ENCODE peak calls at places on chromosomes 2 and 18, in seven cellular contexts. N is kidney epithelial cell; G is activated T-helper 9 cell treated with anti-CD3 and anti-CD28 coated beads, Interleukin-2, amount 50 U/mL, for 16 hours; V is CMK; O is head of caudate nucleus; B is activated CD8-positive, alpha-beta memory T cell treated with anti-CD3 and anti-CD28 coated beads for 48 hours; H is SHP77. A is an unnamed sample.

GRCh38 chr2:75403991-75404428 is 156.7 kb downstream of the EVA1A start:
- DNase-seq in N (peak; percentile 7), G (no peak), V (no peak), O (no peak), B (no peak), H (peak; percentile 28), A (peak; percentile 64)

GRCh38 chr2:85561280-85562212 is at the start of gene GGCX:
- DNase-seq in N (peak; percentile 74), G (peak; percentile 92), V (peak; percentile 88), O (peak; percentile 96), B (peak; percentile 92), H (peak; percentile 97), A (peak; percentile 95)

GRCh38 chr18:13813271-13813849 is 10.6 kb upstream of the MC5R start:
- DNase-seq in N (no peak), G (peak; percentile 15), V (no peak), O (peak; percentile 80), B (no peak), H (peak; percentile 48), A (peak; percentile 59)

GRCh38 chr18:4455113-4455811 is at the start of gene DLGAP1:
- DNase-seq in N (peak; percentile 5), G (no peak), V (no peak), O (peak; percentile 61), B (no peak), H (no peak), A (peak; percentile 61)

GRCh38 chr2:86461042-86461743 is 20.0 kb downstream of the KDM3A start:
- DNase-seq in N (no peak), G (no peak), V (no peak), O (no peak), B (no peak), H (no peak), A (no peak)

GRCh38 chr18:41828137-41828536 is 126.9 kb upstream of the PIK3C3 start:
- DNase-seq in N (no peak), G (no peak), V (no peak), O (no peak), B (no peak), H (peak; percentile 22), A (peak; percentile 87)

GRCh38 chr18:33034941-33035340 is 262.1 kb upstream of the KLHL14 start:
- DNase-seq in N (peak; percentile 18), G (no peak), V (no peak), O (no peak), B (no peak), H (no peak), A (peak; percentile 78)

GRCh38 chr2:19355931-19356544 is 2.4 kb downstream of the OSR1 start:
- DNase-seq in N (no peak), G (no peak), V (no peak), O (no peak), B (no peak), H (no peak), A (no peak)

GRCh38 chr2:205364261-205364660 is 318.0 kb upstream of the NRP2 start:
- DNase-seq in N (no peak), G (no peak), V (no peak), O (no peak), B (no peak), H (no peak), A (peak; percentile 61)

GRCh38 chr2:109647636-109648035 is 33.5 kb downstream of the SOWAHC start:
- DNase-seq in N (peak; percentile 60), G (no peak), V (no peak), O (no peak), B (no peak), H (no peak), A (no peak)

GRCh38 chr2:63814114-63814513 is 27.6 kb upstream of the UGP2 start:
- DNase-seq in N (no peak), G (no peak), V (no peak), O (no peak), B (no peak), H (no peak), A (no peak)

GRCh38 chr2:196234672-196235071 is 63.3 kb upstream of the STK17B start:
- DNase-seq in N (no peak), G (peak; percentile 46), V (no peak), O (no peak), B (no peak), H (no peak), A (no peak)

GRCh38 chr2:162731917-162732804 is 106.4 kb downstream of the KCNH7 start:
- DNase-seq in N (no peak), G (no peak), V (no peak), O (no peak), B (no peak), H (peak; percentile 20), A (peak; percentile 28)

A was measured in NCI-H510A treated with DMSO at 0.1 percent for 48 hours.